ENCODE peak calls at places on chromosomes 11 and 22, in four cellular contexts. W is GM12878, F is H1, H is K562. Y is an unnamed sample.

GRCh38 chr11:64609436-64610047 is 18.5 kb downstream of the SLC22A12 start:
- DNase-seq in W (no peak), F (no peak), H (no peak), Y (no peak)

GRCh38 chr11:91173701-91174100 is 950.9 kb upstream of the CHORDC1 start:
- DNase-seq in W (no peak), F (no peak), H (no peak), Y (no peak)

GRCh38 chr11:44443836-44444769 is 121.4 kb upstream of the CD82 start:
- DNase-seq in W (no peak), F (no peak), H (no peak), Y (no peak)

GRCh38 chr11:18492888-18493287 is 33.9 kb downstream of the TSG101 start:
- DNase-seq in W (no peak), F (no peak), H (no peak), Y (no peak)

GRCh38 chr11:75840560-75840959 is 25.6 kb downstream of the UVRAG start:
- DNase-seq in W (no peak), F (no peak), H (no peak), Y (no peak)

GRCh38 chr11:34425863-34426262 is 12.9 kb upstream of the CAT start:
- DNase-seq in W (no peak), F (no peak), H (no peak), Y (no peak)

GRCh38 chr11:73312806-73313403 is 4.8 kb downstream of the ARHGEF17 start:
- DNase-seq in W (no peak), F (no peak), H (no peak), Y (peak)

GRCh38 chr11:97428247-97428646 is 1038.4 kb downstream of the JRKL start:
- DNase-seq in W (no peak), F (no peak), H (no peak), Y (no peak)

GRCh38 chr11:47917643-47918369 is 62.6 kb upstream of the PTPRJ start:
- DNase-seq in W (no peak), F (no peak), H (peak), Y (peak)

GRCh38 chr11:1854949-1855885 is 2.3 kb downstream of the LSP1 start:
- DNase-seq in W (peak), F (no peak), H (no peak), Y (no peak)

GRCh38 chr11:45930031-45930794 is 7.8 kb downstream of the LARGE2 start:
- DNase-seq in W (peak), F (no peak), H (no peak), Y (peak)

GRCh38 chr11:80886684-80887083 is 1445.9 kb upstream of the TENM4 start:
- DNase-seq in W (no peak), F (no peak), H (no peak), Y (no peak)

GRCh38 chr11:72631806-72632731 is 42.2 kb downstream of the PDE2A start:
- DNase-seq in W (no peak), F (no peak), H (peak), Y (peak)

GRCh38 chr11:17719028-17719939 is at the start of gene MYOD1:
- DNase-seq in W (no peak), F (no peak), H (no peak), Y (peak)

GRCh38 chr11:13316528-13316961 is 39.0 kb downstream of the BMAL1 start:
- DNase-seq in W (no peak), F (no peak), H (no peak), Y (no peak)

GRCh38 chr11:8477151-8477550 is 116.9 kb downstream of the STK33 start:
- DNase-seq in W (no peak), F (no peak), H (no peak), Y (no peak)

GRCh38 chr11:68840661-68841653 is 759 bp downstream of the CPT1A start:
- DNase-seq in W (no peak), F (no peak), H (peak), Y (peak)

GRCh38 chr11:69726019-69726418 is 22.2 kb upstream of the FGF19 start:
- DNase-seq in W (no peak), F (no peak), H (no peak), Y (no peak)

GRCh38 chr11:8083871-8084281 is 2.9 kb downstream of the TUB start:
- DNase-seq in W (no peak), F (no peak), H (no peak), Y (no peak)

GRCh38 chr11:15613799-15614198 is 499.1 kb downstream of the INSC start:
- DNase-seq in W (no peak), F (no peak), H (no peak), Y (no peak)

DNA sequence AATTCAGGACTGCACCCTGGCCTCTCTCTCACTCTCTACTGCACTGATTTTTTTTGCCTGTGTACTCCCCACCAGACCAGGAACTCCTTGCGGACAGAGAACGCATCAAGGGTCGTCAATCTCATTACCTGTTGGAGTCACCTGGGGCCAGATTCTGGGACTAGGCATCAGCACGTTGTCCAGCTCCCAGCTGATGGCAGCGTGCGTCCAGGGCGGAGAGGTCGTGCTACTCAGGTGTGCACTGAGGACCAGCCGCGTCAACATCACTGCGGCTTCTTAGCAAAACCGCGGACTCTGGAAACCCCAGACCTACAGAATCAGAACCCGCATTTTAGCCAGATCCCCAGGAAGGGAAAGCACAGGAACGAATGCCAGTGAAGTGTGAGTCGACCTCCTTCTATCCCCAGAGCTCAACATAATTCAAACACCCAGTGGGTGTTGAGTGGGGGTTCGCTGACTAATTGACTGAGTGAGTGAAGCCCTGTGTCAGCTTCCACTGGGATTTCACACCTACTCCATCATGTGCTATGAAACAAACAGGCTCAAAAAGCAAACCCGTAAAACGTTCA is 13.2 kb downstream of the KCNJ5 start:
- DNase-seq in W (no peak), F (no peak), H (no peak), Y (no peak)
- TF ChIP-seq NRF1 in W (no peak), F (no peak), H (no peak), Y (no peak)

GRCh38 chr11:60924110-60924905 is at the start of gene TMEM132A:
- DNase-seq in W (no peak), F (no peak), H (peak), Y (peak)
- TF ChIP-seq NRF1 in W (no peak), F (no peak), H (no peak), Y (no peak)

DNA sequence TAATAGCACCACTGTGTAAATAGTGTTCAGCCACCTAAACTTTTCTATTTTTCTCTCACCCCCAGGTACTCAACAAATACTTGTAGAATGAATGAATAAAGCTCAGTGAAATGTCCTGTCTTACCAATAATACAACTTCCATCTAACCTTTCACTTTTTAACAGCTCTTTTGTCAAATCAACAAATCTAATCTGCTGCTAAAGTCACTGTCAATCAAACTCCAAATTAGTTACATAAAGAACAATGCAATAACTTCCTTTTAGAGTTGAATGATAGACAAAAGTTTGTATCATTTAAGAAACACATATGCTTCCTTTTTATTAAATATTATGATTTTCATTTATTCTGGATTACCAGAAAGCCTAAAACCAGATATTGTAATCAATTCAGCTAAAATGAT is 34.7 kb upstream of the C11orf58 start:
- DNase-seq in W (no peak), F (no peak), H (no peak), Y (no peak)
- TF ChIP-seq NRF1 in W (no peak), F (no peak), H (no peak), Y (no peak)

GRCh38 chr22:44143596-44143995 is 37.1 kb upstream of the PARVG start:
- DNase-seq in W (no peak), F (no peak), H (no peak), Y (no peak)

GRCh38 chr22:44145544-44145943 is 35.2 kb upstream of the PARVG start:
- DNase-seq in W (no peak), F (no peak), H (no peak), Y (no peak)

GRCh38 chr22:44144046-44144569 is 36.6 kb upstream of the PARVG start:
- DNase-seq in W (no peak), F (no peak), H (no peak), Y (no peak)

GRCh38 chr22:44142421-44143116 is 38.2 kb upstream of the PARVG start:
- DNase-seq in W (no peak), F (no peak), H (no peak), Y (no peak)

GRCh38 chr22:44143117-44143495 is 37.6 kb upstream of the PARVG start:
- DNase-seq in W (no peak), F (no peak), H (no peak), Y (no peak)
- TF ChIP-seq NRF1 in W (no peak), F (no peak), H (no peak), Y (no peak)

DNA sequence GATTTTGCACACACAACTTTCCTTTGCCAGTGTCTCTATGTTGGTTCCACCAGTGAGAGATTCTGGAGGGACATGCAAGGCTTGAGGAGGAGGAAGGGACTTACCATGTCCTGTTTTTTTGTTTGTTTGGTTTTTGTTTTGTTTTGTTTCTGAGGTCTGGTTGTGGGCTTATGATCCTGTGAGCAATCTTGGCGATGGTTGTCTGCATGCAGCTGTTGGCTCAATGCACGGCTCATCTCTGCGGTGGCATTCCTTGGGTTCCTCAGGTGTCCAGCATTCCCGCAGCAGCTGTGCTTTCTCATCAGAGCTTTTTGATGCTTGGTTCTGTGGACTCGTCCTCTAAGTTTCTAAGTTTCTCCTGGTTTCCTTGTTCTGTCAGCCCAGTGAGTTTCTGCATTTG is 4.8 kb upstream of the NNMT start:
- DNase-seq in W (no peak), F (no peak), H (no peak), Y (no peak)
- TF ChIP-seq NRF1 in W (no peak), F (no peak), H (no peak), Y (no peak)

Y was measured in SK-N-SH.